ENCODE peak calls at places on chromosomes 6 and 20, in six cellular contexts. One of them, this sample, is unnamed.

GRCh38 chr6:88808381-88808780 is 155.0 kb downstream of the RNGTT start:
- DNase-seq in tibial artery: no peak
- DNase-seq in Right ventricle myocardium inferior: no peak
- DNase-seq in lower leg skin: no peak
- DNase-seq in adipocyte: peak; percentile 58
- DNase-seq in HCT116: no peak
- DNase-seq in this sample: no peak

GRCh38 chr6:111534366-111534765 is 51.3 kb upstream of the REV3L start:
- DNase-seq in HCT116: no peak
- DNase-seq in lower leg skin: no peak
- DNase-seq in tibial artery: no peak
- DNase-seq in adipocyte: peak; percentile 38
- DNase-seq in Right ventricle myocardium inferior: peak; percentile 79
- DNase-seq in this sample: no peak

GRCh38 chr6:28895131-28895812 is 28.5 kb downstream of the TRIM27 start:
- DNase-seq in adipocyte: peak; percentile 99
- DNase-seq in HCT116: peak; percentile 95
- DNase-seq in lower leg skin: peak; percentile 98
- DNase-seq in tibial artery: peak; percentile 95
- DNase-seq in Right ventricle myocardium inferior: peak; percentile 91
- DNase-seq in this sample: peak; percentile 85

GRCh38 chr6:23503173-23503572 is 622.8 kb upstream of the NRSN1 start:
- DNase-seq in Right ventricle myocardium inferior: no peak
- DNase-seq in HCT116: no peak
- DNase-seq in adipocyte: no peak
- DNase-seq in tibial artery: no peak
- DNase-seq in lower leg skin: no peak
- DNase-seq in this sample: no peak

GRCh38 chr20:44003609-44004008 is 89.0 kb downstream of the TOX2 start:
- DNase-seq in HCT116: no peak
- DNase-seq in adipocyte: no peak
- DNase-seq in tibial artery: no peak
- DNase-seq in Right ventricle myocardium inferior: no peak
- DNase-seq in lower leg skin: peak; percentile 43
- DNase-seq in this sample: no peak

GRCh38 chr6:75438186-75438880 is 55.3 kb downstream of the FILIP1 start:
- DNase-seq in adipocyte: no peak
- DNase-seq in HCT116: no peak
- DNase-seq in lower leg skin: no peak
- DNase-seq in tibial artery: no peak
- DNase-seq in Right ventricle myocardium inferior: no peak
- DNase-seq in this sample: no peak

GRCh38 chr20:25297141-25297905 is 49.4 kb downstream of the PYGB start:
- DNase-seq in tibial artery: no peak
- DNase-seq in HCT116: no peak
- DNase-seq in Right ventricle myocardium inferior: peak; percentile 61
- DNase-seq in lower leg skin: no peak
- DNase-seq in adipocyte: no peak
- DNase-seq in this sample: no peak

GRCh38 chr6:43454290-43455033 is 886 bp downstream of the DLK2 start:
- DNase-seq in lower leg skin: peak; percentile 95
- DNase-seq in adipocyte: peak; percentile 94
- DNase-seq in Right ventricle myocardium inferior: peak; percentile 93
- DNase-seq in tibial artery: peak; percentile 79
- DNase-seq in HCT116: peak; percentile 60
- DNase-seq in this sample: peak; percentile 38

GRCh38 chr20:13430346-13431002 is 208.3 kb downstream of the TASP1 start:
- DNase-seq in Right ventricle myocardium inferior: no peak
- DNase-seq in lower leg skin: no peak
- DNase-seq in tibial artery: no peak
- DNase-seq in HCT116: peak; percentile 15
- DNase-seq in adipocyte: no peak
- DNase-seq in this sample: no peak

GRCh38 chr6:8707369-8707768 is 272.0 kb upstream of the SLC35B3 start:
- DNase-seq in tibial artery: no peak
- DNase-seq in Right ventricle myocardium inferior: no peak
- DNase-seq in lower leg skin: no peak
- DNase-seq in HCT116: no peak
- DNase-seq in adipocyte: no peak
- DNase-seq in this sample: no peak

GRCh38 chr6:166179704-166180103 is 12.1 kb upstream of the TBXT start:
- DNase-seq in Right ventricle myocardium inferior: no peak
- DNase-seq in adipocyte: no peak
- DNase-seq in tibial artery: no peak
- DNase-seq in HCT116: no peak
- DNase-seq in lower leg skin: no peak
- DNase-seq in this sample: no peak

GRCh38 chr20:20780127-20780822 is 67.8 kb upstream of the RALGAPA2 start:
- DNase-seq in adipocyte: peak; percentile 47
- DNase-seq in tibial artery: peak; percentile 83
- DNase-seq in lower leg skin: peak; percentile 96
- DNase-seq in HCT116: no peak
- DNase-seq in Right ventricle myocardium inferior: peak; percentile 92
- DNase-seq in this sample: no peak

GRCh38 chr20:57685134-57685851 is 24.5 kb downstream of the PMEPA1 start:
- DNase-seq in adipocyte: no peak
- DNase-seq in HCT116: no peak
- DNase-seq in tibial artery: no peak
- DNase-seq in lower leg skin: no peak
- DNase-seq in Right ventricle myocardium inferior: no peak
- DNase-seq in this sample: no peak

GRCh38 chr6:7661364-7661763 is 64.5 kb upstream of the BMP6 start:
- DNase-seq in tibial artery: no peak
- DNase-seq in Right ventricle myocardium inferior: no peak
- DNase-seq in adipocyte: no peak
- DNase-seq in lower leg skin: no peak
- DNase-seq in HCT116: no peak
- DNase-seq in this sample: no peak

GRCh38 chr6:38319259-38320255 is 320.2 kb downstream of the BTBD9 start:
- DNase-seq in tibial artery: no peak
- DNase-seq in Right ventricle myocardium inferior: no peak
- DNase-seq in HCT116: no peak
- DNase-seq in adipocyte: no peak
- DNase-seq in lower leg skin: no peak
- DNase-seq in this sample: no peak

GRCh38 chr6:636488-636887 is 20.4 kb downstream of the HUS1B start:
- DNase-seq in tibial artery: no peak
- DNase-seq in adipocyte: no peak
- DNase-seq in HCT116: no peak
- DNase-seq in Right ventricle myocardium inferior: no peak
- DNase-seq in lower leg skin: no peak
- DNase-seq in this sample: no peak

GRCh38 chr6:111573892-111574800 is 31.5 kb downstream of the TRAF3IP2 start:
- DNase-seq in tibial artery: no peak
- DNase-seq in Right ventricle myocardium inferior: no peak
- DNase-seq in HCT116: no peak
- DNase-seq in lower leg skin: no peak
- DNase-seq in adipocyte: peak; percentile 80
- DNase-seq in this sample: no peak

GRCh38 chr6:140073456-140073855 is 699.0 kb upstream of the CITED2 start:
- DNase-seq in Right ventricle myocardium inferior: no peak
- DNase-seq in HCT116: no peak
- DNase-seq in tibial artery: no peak
- DNase-seq in lower leg skin: no peak
- DNase-seq in adipocyte: peak; percentile 76
- DNase-seq in this sample: no peak

GRCh38 chr20:38337561-38338140 is 8.6 kb upstream of the LBP start:
- DNase-seq in adipocyte: no peak
- DNase-seq in tibial artery: no peak
- DNase-seq in lower leg skin: no peak
- DNase-seq in Right ventricle myocardium inferior: no peak
- DNase-seq in HCT116: peak; percentile 74
- DNase-seq in this sample: no peak

GRCh38 chr20:20864346-20865096 is 152.1 kb upstream of the RALGAPA2 start:
- DNase-seq in adipocyte: peak; percentile 8
- DNase-seq in Right ventricle myocardium inferior: no peak
- DNase-seq in lower leg skin: no peak
- DNase-seq in tibial artery: no peak
- DNase-seq in HCT116: no peak
- DNase-seq in this sample: no peak

GRCh38 chr6:6315660-6316059 is 4.8 kb downstream of the F13A1 start:
- DNase-seq in tibial artery: no peak
- DNase-seq in Right ventricle myocardium inferior: peak; percentile 59
- DNase-seq in lower leg skin: no peak
- DNase-seq in HCT116: peak; percentile 52
- DNase-seq in adipocyte: peak; percentile 50
- DNase-seq in this sample: no peak

GRCh38 chr6:83378621-83379388 is 52.0 kb downstream of the ME1 start:
- DNase-seq in Right ventricle myocardium inferior: no peak
- DNase-seq in HCT116: no peak
- DNase-seq in adipocyte: peak; percentile 53
- DNase-seq in tibial artery: no peak
- DNase-seq in lower leg skin: no peak
- DNase-seq in this sample: no peak

GRCh38 chr20:48544402-48545333 is 283.1 kb downstream of the PREX1 start:
- DNase-seq in adipocyte: no peak
- DNase-seq in tibial artery: no peak
- DNase-seq in HCT116: no peak
- DNase-seq in Right ventricle myocardium inferior: no peak
- DNase-seq in lower leg skin: no peak
- DNase-seq in this sample: no peak

GRCh38 chr6:34273242-34273805 is 24.5 kb upstream of the SMIM29 start:
- DNase-seq in adipocyte: no peak
- DNase-seq in HCT116: no peak
- DNase-seq in tibial artery: peak; percentile 50
- DNase-seq in lower leg skin: no peak
- DNase-seq in Right ventricle myocardium inferior: peak; percentile 80
- DNase-seq in this sample: no peak

GRCh38 chr6:106250997-106251396 is 74.6 kb downstream of the ATG5 start:
- DNase-seq in tibial artery: no peak
- DNase-seq in adipocyte: no peak
- DNase-seq in Right ventricle myocardium inferior: peak; percentile 44
- DNase-seq in lower leg skin: no peak
- DNase-seq in HCT116: no peak
- DNase-seq in this sample: no peak

GRCh38 chr6:135782517-135782916 is 69.0 kb upstream of the PDE7B start:
- DNase-seq in Right ventricle myocardium inferior: no peak
- DNase-seq in lower leg skin: no peak
- DNase-seq in adipocyte: peak; percentile 20
- DNase-seq in tibial artery: no peak
- DNase-seq in HCT116: no peak
- DNase-seq in this sample: no peak

GRCh38 chr6:90466191-90466940 is 120.5 kb downstream of the MAP3K7 start:
- DNase-seq in HCT116: no peak
- DNase-seq in lower leg skin: no peak
- DNase-seq in tibial artery: no peak
- DNase-seq in adipocyte: no peak
- DNase-seq in Right ventricle myocardium inferior: no peak
- DNase-seq in this sample: no peak

GRCh38 chr6:6723792-6724318 is 135.3 kb downstream of the LY86 start:
- DNase-seq in lower leg skin: no peak
- DNase-seq in adipocyte: no peak
- DNase-seq in tibial artery: no peak
- DNase-seq in HCT116: no peak
- DNase-seq in Right ventricle myocardium inferior: no peak
- DNase-seq in this sample: no peak

GRCh38 chr6:140285998-140286690 is 911.7 kb upstream of the CITED2 start:
- DNase-seq in Right ventricle myocardium inferior: no peak
- DNase-seq in lower leg skin: no peak
- DNase-seq in tibial artery: no peak
- DNase-seq in adipocyte: no peak
- DNase-seq in HCT116: no peak
- DNase-seq in this sample: no peak

GRCh38 chr20:35502352-35502751 is 27.1 kb downstream of the C20orf173 start:
- DNase-seq in adipocyte: no peak
- DNase-seq in HCT116: no peak
- DNase-seq in lower leg skin: no peak
- DNase-seq in Right ventricle myocardium inferior: no peak
- DNase-seq in tibial artery: no peak
- DNase-seq in this sample: no peak

GRCh38 chr20:51562334-51563140 is 20.0 kb upstream of the NFATC2 start:
- DNase-seq in lower leg skin: peak; percentile 95
- DNase-seq in HCT116: peak; percentile 26
- DNase-seq in Right ventricle myocardium inferior: peak; percentile 89
- DNase-seq in tibial artery: peak; percentile 87
- DNase-seq in adipocyte: peak; percentile 91
- DNase-seq in this sample: no peak